ENCODE peak calls at places on chromosomes 7 and 10, in six cellular contexts. H is A549, W is sigmoid colon, U is HepG2, A is stomach, S is H1. E is an unnamed sample.

GRCh38 chr7:75993689-75994387 is 557 bp downstream of the TMEM120A start:
- DNase-seq in W (peak; percentile 93), H (peak; percentile 87), A (peak; percentile 53), S (no peak), U (peak; percentile 90), E (no peak)

GRCh38 chr7:65301007-65301406 is 72.6 kb upstream of the ZNF92 start:
- DNase-seq in A (no peak), H (no peak), W (no peak), U (no peak), S (no peak), E (no peak)

GRCh38 chr10:14089556-14090297 is 241.0 kb downstream of the FRMD4A start:
- DNase-seq in H (no peak), U (no peak), A (no peak), S (no peak), W (no peak), E (peak; percentile 81)

GRCh38 chr10:110540038-110540437 is 27.5 kb upstream of the SMC3 start:
- DNase-seq in S (no peak), U (no peak), A (no peak), W (no peak), H (no peak), E (no peak)

GRCh38 chr7:94049615-94050014 is 45.5 kb upstream of the BET1 start:
- DNase-seq in U (no peak), S (no peak), A (no peak), W (no peak), H (no peak), E (no peak)

GRCh38 chr7:81525901-81526300 is 243.9 kb downstream of the HGF start:
- DNase-seq in S (no peak), H (no peak), U (no peak), W (no peak), A (no peak), E (no peak)

GRCh38 chr7:69577221-69577620 is 21.1 kb upstream of the AUTS2 start:
- DNase-seq in U (no peak), W (no peak), S (no peak), H (no peak), A (no peak), E (peak; percentile 5)

GRCh38 chr10:27747096-27747451 is 1.5 kb upstream of the MKX start:
- DNase-seq in W (no peak), A (no peak), U (no peak), S (no peak), H (no peak), E (no peak)

GRCh38 chr7:123538189-123538714 is 3.9 kb upstream of the IQUB start:
- DNase-seq in H (no peak), W (no peak), S (no peak), A (no peak), U (no peak), E (no peak)

DNA sequence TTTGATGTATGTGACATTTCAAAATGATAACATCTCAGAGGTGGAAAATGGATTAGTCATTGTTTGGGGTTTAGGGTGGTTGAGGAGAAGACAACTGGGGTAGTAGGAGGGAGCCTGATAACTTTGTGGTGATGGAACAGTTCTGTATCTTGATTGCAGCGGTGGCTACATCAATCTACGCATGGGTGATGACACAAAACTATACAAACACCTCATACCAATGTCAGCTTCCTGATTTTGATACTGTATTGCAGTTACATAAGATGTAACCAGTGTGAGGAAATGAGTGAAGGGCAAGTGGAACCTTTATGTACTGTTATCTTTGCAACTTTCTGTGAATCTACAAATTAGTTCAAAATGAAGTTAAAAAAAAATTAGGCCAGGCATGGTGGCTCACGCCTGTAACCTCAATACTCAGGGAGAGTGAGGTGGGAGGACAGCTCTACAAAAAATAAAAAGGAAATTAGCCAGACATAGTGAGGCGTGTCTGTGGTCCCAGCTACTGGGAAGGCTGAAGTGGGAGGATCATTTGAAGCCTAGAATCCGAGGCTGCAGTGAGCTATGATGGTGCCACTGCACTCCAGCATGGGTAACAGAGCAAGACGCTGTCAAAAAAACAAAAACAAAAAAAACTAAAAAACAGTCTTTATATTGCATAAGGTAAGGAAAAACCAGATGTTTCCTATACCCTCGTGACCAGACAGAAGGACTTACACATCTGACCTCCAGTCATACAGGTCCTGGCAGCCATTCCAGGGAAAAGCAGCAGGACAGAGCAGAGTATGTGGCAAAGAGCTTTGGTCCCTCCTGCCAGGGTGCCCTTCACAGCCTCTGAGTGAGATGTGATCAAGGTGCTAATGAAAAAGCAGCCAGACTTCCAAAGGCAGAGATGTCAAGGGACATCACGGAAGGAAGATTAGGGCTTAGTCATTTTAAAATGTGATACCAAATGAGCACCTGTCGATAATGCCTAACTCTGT is 50.8 kb downstream of the CYTH3 start:
- DNase-seq in U (no peak), S (no peak), H (no peak), A (no peak), W (no peak), E (no peak)
- TF ChIP-seq EP300 in U (no peak), S (no peak), H (no peak), A (no peak), W (no peak), E (no peak)

DNA sequence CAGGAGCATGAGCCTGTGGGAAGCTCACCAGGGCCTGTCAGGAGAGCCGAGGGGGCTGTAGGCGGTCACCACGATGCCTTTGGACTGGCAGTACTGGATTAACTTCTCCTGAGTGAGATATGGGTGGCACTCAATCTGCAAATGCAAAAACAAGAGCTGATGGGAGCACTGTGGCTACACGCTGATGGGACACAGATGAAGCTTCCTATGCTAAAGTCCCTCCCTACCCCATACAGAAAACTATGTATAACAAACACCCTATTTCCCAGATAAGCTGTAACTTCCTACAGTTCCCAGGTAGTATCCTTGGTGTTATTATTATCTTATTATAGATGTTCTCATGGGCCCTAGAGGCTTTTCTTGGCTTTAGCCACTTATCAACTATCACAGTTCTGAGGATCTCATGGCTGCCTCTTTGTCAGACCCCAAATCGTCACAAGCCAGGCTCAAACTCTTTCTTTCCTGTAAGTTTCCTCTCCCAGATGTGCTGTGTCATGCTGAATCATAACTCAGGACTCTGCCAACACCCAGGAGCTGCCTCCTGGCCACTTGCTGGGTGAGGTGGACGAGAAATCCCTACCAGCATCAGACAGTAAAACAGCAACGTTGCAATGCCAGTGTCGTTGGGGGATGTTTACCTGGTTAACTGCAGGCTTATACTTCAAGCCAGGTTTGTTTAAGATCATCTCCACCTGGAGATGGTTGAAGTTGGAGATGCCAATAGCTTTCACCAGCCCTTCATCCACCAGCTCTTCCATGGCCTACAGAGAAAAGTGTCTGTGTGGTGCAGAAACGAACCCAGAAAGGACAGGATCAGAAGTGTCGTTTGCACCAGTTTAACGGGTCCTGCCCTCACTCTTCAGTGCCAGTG is 10.3 kb downstream of the AKR1B1 start:
- DNase-seq in W (no peak), U (no peak), A (no peak), S (no peak), H (peak; percentile 97), E (no peak)
- H3K4me1 ChIP-seq in W (no peaks in the 10 kb centered on the region), U (peaks cover 2% of the 10 kb centered on the region), A (peaks cover 21% of the 10 kb centered on the region), S (no peaks in the 10 kb centered on the region), H (peaks cover 95% of the 10 kb centered on the region), E (peaks cover 16% of the 10 kb centered on the region)

DNA sequence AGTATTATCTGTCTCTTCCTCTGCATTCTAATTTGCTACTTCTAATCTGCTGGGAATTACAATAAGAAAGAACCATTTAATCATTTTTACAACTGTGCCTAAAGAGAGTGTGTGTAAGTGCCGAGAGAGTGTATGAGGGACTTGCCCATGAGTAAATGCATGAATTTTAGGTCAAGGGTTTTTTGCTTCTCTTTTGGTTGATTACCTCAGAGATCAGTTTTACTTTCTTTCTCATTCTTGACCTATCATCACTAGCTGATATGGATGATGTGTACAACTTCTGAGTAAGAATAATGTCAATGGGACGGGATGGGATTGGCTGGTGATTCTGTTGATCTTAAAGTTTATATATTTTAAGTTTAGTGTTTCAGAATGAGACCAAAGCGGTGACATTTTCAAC is 47.8 kb downstream of the IKZF1 start:
- DNase-seq in W (no peak), A (no peak), U (no peak), H (no peak), S (no peak), E (no peak)
- TF ChIP-seq EP300 in W (no peak), A (no peak), U (no peak), H (no peak), S (no peak), E (no peak)

GRCh38 chr7:112529486-112529885 is 48.7 kb downstream of the LSMEM1 start:
- DNase-seq in A (no peak), U (no peak), H (no peak), S (no peak), W (no peak), E (no peak)

GRCh38 chr7:112533591-112533990 is 52.8 kb downstream of the LSMEM1 start:
- DNase-seq in A (no peak), W (no peak), S (no peak), U (no peak), H (no peak), E (no peak)

DNA sequence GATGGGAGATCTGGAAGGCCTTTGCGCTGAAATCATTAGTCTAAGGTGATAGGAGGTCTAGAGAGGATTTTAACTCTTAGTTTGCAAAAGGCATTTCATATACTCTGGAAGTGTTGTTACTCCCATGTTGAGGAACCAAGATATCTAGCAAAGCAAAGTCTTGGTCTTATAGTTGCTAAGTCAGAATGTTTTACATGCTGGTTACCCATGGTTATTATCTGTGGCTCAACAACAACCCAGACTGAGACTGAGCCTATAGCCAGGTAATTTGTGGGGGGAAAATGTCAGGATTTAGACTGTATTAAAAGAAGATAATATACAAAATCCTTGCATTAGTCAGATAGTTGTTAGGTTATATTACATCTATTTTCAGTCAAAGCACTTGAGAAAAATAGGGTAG is 50.9 kb downstream of the LSMEM1 start:
- DNase-seq in H (no peak), S (no peak), W (no peak), U (no peak), A (no peak), E (no peak)
- H3K4me1 ChIP-seq in H (no peaks in the 10 kb centered on the region), S (no peaks in the 10 kb centered on the region), W (no peaks in the 10 kb centered on the region), U (no peaks in the 10 kb centered on the region), A (no peaks in the 10 kb centered on the region), E (no peaks in the 10 kb centered on the region)

GRCh38 chr7:71145906-71146901 is 14.3 kb downstream of the GALNT17 start:
- DNase-seq in A (no peak), W (no peak), S (no peak), U (no peak), H (no peak), E (no peak)
- TF ChIP-seq EP300 in A (no peak), W (no peak), S (no peak), U (no peak), H (no peak), E (no peak)

DNA sequence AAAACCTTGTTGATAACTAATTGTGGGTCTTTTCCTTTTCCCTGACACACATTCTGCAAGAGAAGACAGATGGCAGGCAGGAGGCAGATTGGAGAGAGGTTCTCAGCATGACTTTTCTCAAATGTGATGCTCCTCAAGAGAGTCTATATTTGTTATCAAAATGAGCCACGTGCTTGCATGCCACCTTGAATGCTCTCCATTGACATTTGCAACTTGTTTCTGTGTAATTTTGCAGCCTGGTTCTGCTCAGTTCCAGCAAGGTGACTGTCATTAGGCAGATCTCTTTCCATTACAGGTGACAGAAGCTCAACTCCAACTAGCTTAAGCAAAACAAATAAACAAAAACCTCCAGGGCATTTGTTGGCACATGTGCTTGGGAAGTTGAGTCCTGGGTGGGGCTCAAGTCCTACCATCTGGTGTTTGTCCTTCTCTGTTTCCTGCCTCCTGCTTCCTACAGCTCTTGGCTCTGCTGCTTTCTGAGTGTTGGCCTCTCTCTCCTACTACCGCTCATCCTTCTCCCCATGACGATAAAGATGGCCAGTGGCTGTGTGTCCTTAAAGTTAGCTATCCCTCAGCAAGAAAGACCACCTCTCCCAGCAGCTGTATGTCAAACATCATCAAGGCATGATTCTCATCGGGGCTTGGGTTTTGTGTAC is 56.7 kb downstream of the GRK5 start:
- DNase-seq in S (no peak), H (no peak), A (no peak), W (no peak), U (no peak), E (no peak)
- H3K4me1 ChIP-seq in S (peaks cover 2% of the 10 kb centered on the region), H (peaks cover 16% of the 10 kb centered on the region), A (peaks cover 49% of the 10 kb centered on the region), W (no peaks in the 10 kb centered on the region), U (peaks cover 53% of the 10 kb centered on the region), E (peaks cover 48% of the 10 kb centered on the region)

E was measured in esophagus muscularis mucosa.